ENCODE peak calls at places on chromosomes 6 and 20, in ten cellular contexts. P is brain microvascular endothelial cell, Z is HCT116, R is psoas muscle, G is GM23338, V is osteoblast, H is H9, L is fibroblast of the aortic adventitia, U is AG04450, X is IMR-90. D is an unnamed sample.
A peak's percentile ranks its signal among the peaks of the same experiment; 100 is the strongest.

GRCh38 chr20:44020406-44021148 is 105.9 kb downstream of the TOX2 start:
- DNase-seq in L (no peak), H (peak; percentile 69), Z (no peak), V (no peak), P (no peak), G (peak; percentile 49), R (no peak), U (no peak), X (no peak), D (no peak)

GRCh38 chr6:109013551-109014101 is 81.0 kb downstream of the SESN1 start:
- DNase-seq in P (no peak), G (no peak), U (no peak), H (no peak), R (no peak), Z (no peak), L (no peak), X (no peak), V (no peak), D (no peak)

GRCh38 chr20:62583424-62583920 is 58.8 kb upstream of the SLCO4A1 start:
- DNase-seq in Z (no peak), X (no peak), R (no peak), V (no peak), H (no peak), G (peak; percentile 52), L (peak; percentile 7), U (no peak), P (no peak), D (peak; percentile 18)

GRCh38 chr6:151299009-151299408 is 59.2 kb downstream of the AKAP12 start:
- DNase-seq in U (no peak), Z (no peak), L (no peak), G (no peak), P (no peak), R (no peak), V (no peak), H (no peak), X (no peak), D (no peak)

GRCh38 chr6:136252441-136252840 is 2.3 kb upstream of the MTFR2 start:
- DNase-seq in V (no peak), L (no peak), H (no peak), R (no peak), G (no peak), X (no peak), U (no peak), Z (no peak), P (no peak), D (no peak)

GRCh38 chr6:150149146-150149545 is 6.3 kb downstream of the PPP1R14C start:
- DNase-seq in Z (no peak), R (no peak), H (no peak), X (no peak), P (no peak), U (no peak), G (no peak), V (no peak), L (no peak), D (no peak)

GRCh38 chr6:41416165-41416837 is 80.9 kb downstream of the NCR2 start:
- DNase-seq in R (no peak), X (no peak), H (no peak), P (no peak), Z (no peak), G (peak; percentile 51), L (no peak), V (no peak), U (no peak), D (no peak)

GRCh38 chr6:46862381-46862780 is 59.4 kb downstream of the ADGRF5 start:
- DNase-seq in L (no peak), R (no peak), G (peak; percentile 57), Z (no peak), V (no peak), P (no peak), U (no peak), H (no peak), X (no peak), D (no peak)

GRCh38 chr20:63699466-63700198 is 3.2 kb downstream of the TNFRSF6B start:
- DNase-seq in P (no peak), R (peak; percentile 24), V (peak; percentile 93), H (peak; percentile 26), X (no peak), G (no peak), L (no peak), Z (no peak), U (no peak), D (no peak)

GRCh38 chr20:13800728-13801134 is 15.9 kb downstream of the NDUFAF5 start:
- DNase-seq in G (no peak), U (peak; percentile 78), H (no peak), R (peak; percentile 93), P (peak; percentile 69), Z (no peak), L (peak; percentile 99), V (peak; percentile 84), X (peak; percentile 85), D (peak; percentile 98)

GRCh38 chr6:2871102-2871501 is 29.4 kb upstream of the SERPINB1 start:
- DNase-seq in G (no peak), R (no peak), V (peak; percentile 58), P (no peak), H (no peak), L (no peak), Z (no peak), X (no peak), U (no peak), D (no peak)

GRCh38 chr20:62860924-62861691 is 514 bp downstream of the TCFL5 start:
- DNase-seq in X (no peak), H (peak; percentile 43), G (peak; percentile 46), R (no peak), L (no peak), U (no peak), P (no peak), V (peak; percentile 90), Z (no peak), D (peak; percentile 20)

GRCh38 chr6:32413427-32414047 is 6.6 kb upstream of the BTNL2 start:
- DNase-seq in V (peak; percentile 78), X (peak; percentile 69), U (peak; percentile 57), Z (peak; percentile 69), R (peak; percentile 72), H (peak; percentile 92), L (peak; percentile 77), P (peak; percentile 63), G (peak; percentile 87), D (peak; percentile 74)

GRCh38 chr6:144688713-144689112 is 403.6 kb downstream of the UTRN start:
- DNase-seq in R (no peak), V (no peak), P (no peak), Z (no peak), U (no peak), X (no peak), H (no peak), G (no peak), L (no peak), D (no peak)
- TF ChIP-seq CTCF in R (no peak), V (no peak), P (no peak), Z (no peak), U (no peak), X (no peak), H (no peak), G (no peak), L (no peak), D (no peak)

GRCh38 chr6:141635621-141636020 is 497.1 kb upstream of the GJE1 start:
- DNase-seq in L (no peak), G (no peak), P (no peak), H (no peak), Z (no peak), U (no peak), X (no peak), R (no peak), V (no peak), D (no peak)

GRCh38 chr6:141641951-141642350 is 490.8 kb upstream of the GJE1 start:
- DNase-seq in R (no peak), G (no peak), V (no peak), X (no peak), Z (no peak), P (no peak), U (no peak), L (no peak), H (no peak), D (no peak)

DNA sequence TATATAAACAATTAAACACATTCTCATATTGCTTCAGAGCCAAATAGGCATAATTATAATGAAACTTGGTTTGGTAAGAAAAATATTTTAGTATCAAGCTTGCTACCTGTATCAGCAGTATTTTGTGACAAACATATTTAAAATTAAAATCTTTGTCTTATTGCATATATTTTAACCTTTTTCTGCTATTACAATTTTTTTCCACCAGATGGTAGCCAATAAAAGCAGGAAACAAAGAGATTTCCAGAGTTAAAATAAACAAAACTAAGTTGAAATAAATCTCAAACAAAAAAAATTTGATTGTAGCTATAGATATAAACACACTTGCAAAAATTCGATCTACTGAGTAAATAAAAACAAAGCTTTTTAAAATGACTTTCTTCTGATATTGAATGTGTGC is 491.3 kb upstream of the GJE1 start:
- DNase-seq in L (peak; percentile 12), V (no peak), Z (no peak), P (no peak), U (no peak), G (no peak), R (no peak), X (no peak), H (no peak), D (no peak)
- TF ChIP-seq CTCF in L (peak; percentile 12), V (no peak), Z (peak; percentile 23), P (no peak), U (peak; percentile 15), G (peak; percentile 32), R (no peak), X (peak; percentile 32), H (no peak), D (no peak)

GRCh38 chr6:158706369-158706982 is 56.6 kb downstream of the SYTL3 start:
- DNase-seq in H (peak; percentile 78), Z (peak; percentile 80), R (peak; percentile 58), G (peak; percentile 73), X (peak; percentile 51), P (peak; percentile 38), L (peak; percentile 57), V (peak; percentile 81), U (no peak), D (peak; percentile 42)
- TF ChIP-seq CTCF in H (peak; percentile 67), Z (no peak), R (peak; percentile 22), G (peak; percentile 57), X (peak; percentile 55), P (peak; percentile 90), L (peak; percentile 88), V (peak; percentile 69), U (peak; percentile 77), D (peak; percentile 71)

GRCh38 chr6:56713285-56713684 is 70.6 kb upstream of the DST start:
- DNase-seq in R (peak; percentile 41), P (peak; percentile 86), U (no peak), Z (peak; percentile 77), V (peak; percentile 84), H (peak; percentile 39), X (peak; percentile 89), G (no peak), L (peak; percentile 82), D (peak; percentile 84)

GRCh38 chr6:56710967-56711366 is 68.3 kb upstream of the DST start:
- DNase-seq in R (no peak), P (no peak), V (no peak), Z (no peak), U (no peak), H (no peak), X (no peak), G (no peak), L (no peak), D (no peak)

GRCh38 chr6:56714982-56715456 is 72.3 kb upstream of the DST start:
- DNase-seq in L (peak; percentile 70), P (peak; percentile 68), U (no peak), H (no peak), G (no peak), V (peak; percentile 82), X (peak; percentile 92), R (no peak), Z (peak; percentile 96), D (peak; percentile 75)

GRCh38 chr6:56716229-56716628 is 73.5 kb upstream of the DST start:
- DNase-seq in V (no peak), U (no peak), Z (no peak), H (no peak), P (no peak), L (peak; percentile 27), R (no peak), G (no peak), X (peak; percentile 33), D (no peak)

GRCh38 chr6:56714273-56714672 is 71.6 kb upstream of the DST start:
- DNase-seq in X (no peak), R (no peak), P (no peak), Z (no peak), U (no peak), G (no peak), V (no peak), H (no peak), L (no peak), D (no peak)
- TF ChIP-seq CTCF in X (no peak), R (no peak), P (no peak), Z (no peak), U (peak; percentile 15), G (no peak), V (no peak), H (no peak), L (peak; percentile 11), D (peak; percentile 24)